ENCODE peak calls at places on chromosomes 1 and 21, in seven cellular contexts. D is neural progenitor cell, J is PC-3, K is breast epithelium, V is left ventricle myocardium inferior, Q is upper lobe of right lung, L is fibroblast of lung. C is an unnamed sample.

GRCh38 chr1:231557898-231558710 is 29.6 kb downstream of the TSNAX start:
- DNase-seq in D (no peak), J (peak; percentile 22), K (no peak), V (no peak), Q (no peak), L (peak; percentile 61), C (no peak)

GRCh38 chr1:223033658-223034057 is 109.4 kb downstream of the TLR5 start:
- DNase-seq in D (no peak), J (peak; percentile 55), K (no peak), V (no peak), Q (no peak), L (peak; percentile 17), C (no peak)

GRCh38 chr1:1082239-1083180 is 8.4 kb upstream of the RNF223 start:
- DNase-seq in D (no peak), J (no peak), K (no peak), V (peak; percentile 13), Q (peak; percentile 65), L (no peak), C (no peak)

GRCh38 chr1:42333662-42334239 is 1.3 kb downstream of the FOXJ3 start:
- DNase-seq in D (peak; percentile 18), J (peak; percentile 4), K (no peak), V (no peak), Q (no peak), L (no peak), C (no peak)

GRCh38 chr1:61992257-61992656 is 202.4 kb upstream of the L1TD1 start:
- DNase-seq in D (no peak), J (no peak), K (no peak), V (no peak), Q (no peak), L (no peak), C (no peak)

GRCh38 chr1:22416555-22417454 is 34.8 kb upstream of the ZBTB40 start:
- DNase-seq in D (peak; percentile 90), J (peak; percentile 82), K (peak; percentile 63), V (peak; percentile 57), Q (peak; percentile 89), L (peak; percentile 53), C (peak; percentile 76)

GRCh38 chr21:43654806-43655489 is 4.3 kb downstream of the HSF2BP start:
- DNase-seq in D (no peak), J (peak; percentile 84), K (no peak), V (no peak), Q (no peak), L (peak; percentile 53), C (no peak)

GRCh38 chr21:44571844-44572782 is 1.4 kb upstream of the KRTAP10-4 start:
- DNase-seq in D (no peak), J (no peak), K (no peak), V (no peak), Q (peak; percentile 56), L (no peak), C (no peak)

GRCh38 chr1:145891143-145891542 is 5.5 kb upstream of the ANKRD35 start:
- DNase-seq in D (no peak), J (peak; percentile 96), K (peak; percentile 73), V (no peak), Q (no peak), L (peak; percentile 75), C (no peak)

GRCh38 chr1:25201006-25201405 is 31.3 kb downstream of the SYF2 start:
- DNase-seq in D (no peak), J (no peak), K (no peak), V (no peak), Q (no peak), L (no peak), C (no peak)

GRCh38 chr1:225408249-225408648 is 19.6 kb downstream of the LBR start:
- DNase-seq in D (no peak), J (no peak), K (no peak), V (no peak), Q (no peak), L (no peak), C (no peak)

GRCh38 chr1:230855886-230856285 is 12.4 kb downstream of the C1orf198 start:
- DNase-seq in D (no peak), J (no peak), K (no peak), V (no peak), Q (no peak), L (peak; percentile 78), C (no peak)

GRCh38 chr1:12001249-12001917 is 17.9 kb upstream of the MIIP start:
- DNase-seq in D (peak; percentile 78), J (peak; percentile 30), K (no peak), V (no peak), Q (no peak), L (peak; percentile 37), C (no peak)

GRCh38 chr1:204728045-204728444 is 42.5 kb upstream of the LRRN2 start:
- DNase-seq in D (no peak), J (no peak), K (no peak), V (no peak), Q (no peak), L (no peak), C (no peak)

GRCh38 chr1:206921772-206922265 is at the start of gene FCMR:
- DNase-seq in D (no peak), J (no peak), K (no peak), V (no peak), Q (no peak), L (no peak), C (peak; percentile 15)

GRCh38 chr1:17875882-17876280 is 120.7 kb downstream of the ACTL8 start:
- DNase-seq in D (no peak), J (peak; percentile 33), K (no peak), V (peak; percentile 42), Q (peak; percentile 39), L (peak; percentile 83), C (no peak)

GRCh38 chr1:99465176-99465900 is 180.6 kb upstream of the PALMD start:
- DNase-seq in D (no peak), J (peak; percentile 70), K (no peak), V (no peak), Q (no peak), L (peak; percentile 93), C (no peak)

GRCh38 chr1:15835741-15836510 is 11.6 kb upstream of the SPEN start:
- DNase-seq in D (peak; percentile 99), J (peak; percentile 99), K (peak; percentile 99), V (peak; percentile 100), Q (peak; percentile 100), L (peak; percentile 98), C (peak; percentile 98)

GRCh38 chr1:244674446-244674845 is 21.5 kb downstream of the DESI2 start:
- DNase-seq in D (no peak), J (peak; percentile 46), K (no peak), V (no peak), Q (no peak), L (peak; percentile 82), C (no peak)

GRCh38 chr21:42219606-42220137 is 732 bp downstream of the ABCG1 start:
- DNase-seq in D (peak; percentile 57), J (no peak), K (no peak), V (peak; percentile 28), Q (peak; percentile 78), L (peak; percentile 5), C (no peak)

GRCh38 chr1:101148987-101149386 is 87.8 kb upstream of the S1PR1 start:
- DNase-seq in D (no peak), J (peak; percentile 13), K (no peak), V (no peak), Q (no peak), L (peak; percentile 17), C (no peak)

DNA sequence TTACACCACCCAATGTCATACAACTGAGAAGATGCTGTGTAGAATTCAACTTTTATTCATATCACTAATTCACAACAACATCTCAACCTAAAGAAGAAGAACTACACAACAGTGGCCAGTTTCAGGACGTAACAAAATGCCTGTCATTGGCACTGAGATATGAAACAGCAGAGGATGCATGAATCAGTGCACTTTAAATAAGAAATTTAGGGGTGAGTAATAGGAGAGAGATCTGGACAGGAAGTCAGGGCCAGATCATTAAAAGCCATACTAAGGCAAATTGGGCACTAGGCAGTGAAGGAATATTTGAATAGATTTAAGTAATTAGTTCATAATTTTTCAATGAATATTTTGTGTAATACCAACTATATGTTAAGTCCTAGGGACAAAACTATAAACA is 510.5 kb downstream of the PLPP3 start:
- DNase-seq in D (no peak), J (peak; percentile 78), K (no peak), V (no peak), Q (no peak), L (peak; percentile 72), C (no peak)
- H3K27ac ChIP-seq in D (no peak overlapping the region), J (peak overlapping the region; percentile 57), K (no peak overlapping the region), V (no peak overlapping the region), Q (no peak overlapping the region), L (no peak overlapping the region), C (no peak overlapping the region)

GRCh38 chr1:106613861-106614260 is 442.6 kb upstream of the PRMT6 start:
- DNase-seq in D (peak; percentile 3), J (no peak), K (no peak), V (no peak), Q (no peak), L (no peak), C (no peak)
- H3K9me3 ChIP-seq in D (no peaks in the 10 kb centered on the region), J (no peaks in the 10 kb centered on the region), K (no peaks in the 10 kb centered on the region), V (no peaks in the 10 kb centered on the region), Q (no peaks in the 10 kb centered on the region), L (no peaks in the 10 kb centered on the region), C (peaks cover 4% of the 10 kb centered on the region)

DNA sequence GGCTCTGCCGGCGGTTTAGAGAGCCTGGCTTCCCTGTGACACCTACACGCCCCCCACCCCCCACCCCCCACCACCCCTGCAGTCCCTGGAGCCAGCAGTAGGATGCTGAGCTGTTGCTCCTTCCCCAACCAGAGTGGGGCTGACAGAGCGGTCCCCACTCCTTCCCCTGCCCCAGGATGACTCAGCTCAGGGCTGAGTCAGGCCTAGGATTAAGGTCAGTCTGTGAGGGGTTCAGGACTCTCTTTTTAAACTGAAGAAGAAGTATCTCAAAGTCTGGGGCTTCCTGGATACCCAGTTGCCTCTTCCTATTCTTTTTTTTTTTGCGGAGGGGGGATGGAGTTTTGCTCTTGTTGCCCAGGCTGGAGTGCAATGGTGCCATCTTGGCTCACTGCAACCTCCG is 19.1 kb downstream of the DMBX1 start:
- DNase-seq in D (no peak), J (peak; percentile 22), K (no peak), V (no peak), Q (no peak), L (peak; percentile 33), C (no peak)
- H3K27ac ChIP-seq in D (no peak overlapping the region), J (no peak overlapping the region), K (no peak overlapping the region), V (no peak overlapping the region), Q (no peak overlapping the region), L (no peak overlapping the region), C (no peak overlapping the region)

GRCh38 chr21:29304577-29304976 is 5.9 kb downstream of the BACH1 start:
- DNase-seq in D (no peak), J (no peak), K (no peak), V (no peak), Q (no peak), L (peak; percentile 25), C (no peak)
- H3K9me3 ChIP-seq in D (no peaks in the 10 kb centered on the region), J (no peaks in the 10 kb centered on the region), K (no peaks in the 10 kb centered on the region), V (no peaks in the 10 kb centered on the region), Q (no peaks in the 10 kb centered on the region), L (no peaks in the 10 kb centered on the region), C (no peaks in the 10 kb centered on the region)

GRCh38 chr1:31105646-31106045 is 40.1 kb upstream of the PUM1 start:
- DNase-seq in D (no peak), J (no peak), K (no peak), V (no peak), Q (no peak), L (peak; percentile 7), C (no peak)

GRCh38 chr1:31101147-31101502 is 35.6 kb upstream of the PUM1 start:
- DNase-seq in D (no peak), J (peak; percentile 56), K (no peak), V (no peak), Q (no peak), L (peak; percentile 82), C (no peak)

GRCh38 chr1:31099283-31100063 is 34.0 kb upstream of the PUM1 start:
- DNase-seq in D (no peak), J (no peak), K (no peak), V (no peak), Q (no peak), L (no peak), C (no peak)

GRCh38 chr1:31102501-31102950 is 37.0 kb upstream of the PUM1 start:
- DNase-seq in D (no peak), J (peak; percentile 70), K (peak; percentile 59), V (peak; percentile 19), Q (no peak), L (peak; percentile 65), C (no peak)
- H3K27ac ChIP-seq in D (no peak overlapping the region), J (peak overlapping the region; percentile 55), K (peak overlapping the region; percentile 77), V (no peak overlapping the region), Q (peak overlapping the region; percentile 30), L (no peak overlapping the region), C (no peak overlapping the region)

C was measured in naive thymus-derived CD4-positive, alpha-beta T cell.